ENCODE peak calls at places on chromosomes 6 and 20, in ten cellular contexts. F is ovary; T is left cardiac atrium; E is effector memory CD4-positive, alpha-beta T cell; K is SW 1271; Y is astrocyte of the cerebellum; L is glutamatergic neuron; I is Right ventricle myocardium superior; A is activated naive CD4-positive, alpha-beta T cell; J is endodermal cell. N is an unnamed sample.

GRCh38 chr20:32961956-32962517 is 42.2 kb downstream of the SUN5 start:
- DNase-seq in F (no peak), T (no peak), E (no peak), K (no peak), Y (no peak), L (no peak), I (no peak), A (no peak), J (no peak), N (peak; percentile 49)

GRCh38 chr6:136586295-136586694 is 36.1 kb upstream of the MAP7 start:
- DNase-seq in F (no peak), T (no peak), E (no peak), K (no peak), Y (peak; percentile 53), L (no peak), I (no peak), A (no peak), J (no peak), N (no peak)

GRCh38 chr6:52584203-52584602 is 7.3 kb upstream of the TRAM2 start:
- DNase-seq in F (no peak), T (no peak), E (no peak), K (no peak), Y (no peak), L (no peak), I (no peak), A (no peak), J (peak; percentile 18), N (no peak)

GRCh38 chr6:129635396-129636164 is 74.4 kb downstream of the ARHGAP18 start:
- DNase-seq in F (no peak), T (no peak), E (no peak), K (no peak), Y (peak; percentile 72), L (no peak), I (no peak), A (no peak), J (no peak), N (no peak)

GRCh38 chr6:160356074-160356754 is 8.0 kb downstream of the SLC22A3 start:
- DNase-seq in F (no peak), T (no peak), E (no peak), K (no peak), Y (no peak), L (no peak), I (no peak), A (no peak), J (no peak), N (no peak)

GRCh38 chr6:19024737-19025136 is 637.6 kb downstream of the RNF144B start:
- DNase-seq in F (no peak), T (no peak), E (no peak), K (no peak), Y (peak; percentile 46), L (peak; percentile 26), I (no peak), A (no peak), J (peak; percentile 79), N (no peak)

GRCh38 chr6:163579111-163579879 is 164.8 kb downstream of the QKI start:
- DNase-seq in F (no peak), T (no peak), E (no peak), K (no peak), Y (no peak), L (no peak), I (no peak), A (no peak), J (peak; percentile 71), N (no peak)

GRCh38 chr20:44495802-44496481 is 20.3 kb downstream of the TTPAL start:
- DNase-seq in F (no peak), T (no peak), E (no peak), K (peak; percentile 37), Y (peak; percentile 68), L (no peak), I (no peak), A (no peak), J (no peak), N (no peak)

GRCh38 chr6:99471638-99472037 is 43.6 kb downstream of the USP45 start:
- DNase-seq in F (no peak), T (no peak), E (no peak), K (no peak), Y (no peak), L (peak; percentile 28), I (no peak), A (no peak), J (no peak), N (no peak)

GRCh38 chr6:169702640-169703246 is 817 bp downstream of the C6orf120 start:
- DNase-seq in F (no peak), T (no peak), E (peak; percentile 22), K (peak; percentile 22), Y (no peak), L (peak; percentile 43), I (no peak), A (peak; percentile 42), J (peak; percentile 80), N (no peak)

GRCh38 chr6:4931530-4932505 is 72.0 kb downstream of the RPP40 start:
- DNase-seq in F (no peak), T (no peak), E (no peak), K (no peak), Y (no peak), L (no peak), I (no peak), A (no peak), J (peak; percentile 70), N (peak; percentile 55)

GRCh38 chr20:39190666-39191570 is 228.8 kb downstream of the DHX35 start:
- DNase-seq in F (no peak), T (no peak), E (no peak), K (peak; percentile 90), Y (no peak), L (no peak), I (no peak), A (no peak), J (no peak), N (no peak)

GRCh38 chr20:52724586-52724985 is 247.6 kb upstream of the TSHZ2 start:
- DNase-seq in F (no peak), T (no peak), E (no peak), K (no peak), Y (no peak), L (no peak), I (no peak), A (no peak), J (no peak), N (no peak)

GRCh38 chr6:85464722-85465150 is 14.9 kb downstream of the NT5E start:
- DNase-seq in F (no peak), T (no peak), E (no peak), K (peak; percentile 98), Y (no peak), L (no peak), I (no peak), A (no peak), J (peak; percentile 27), N (no peak)

GRCh38 chr20:62360854-62361798 is 6.0 kb downstream of the LAMA5 start:
- DNase-seq in F (peak; percentile 34), T (peak; percentile 64), E (no peak), K (no peak), Y (no peak), L (peak; percentile 19), I (peak; percentile 62), A (no peak), J (peak; percentile 87), N (peak; percentile 72)

GRCh38 chr20:13397300-13397724 is 176.2 kb downstream of the ISM1 start:
- DNase-seq in F (no peak), T (no peak), E (no peak), K (no peak), Y (no peak), L (no peak), I (no peak), A (no peak), J (no peak), N (no peak)

GRCh38 chr6:140134224-140134623 is 759.8 kb upstream of the CITED2 start:
- DNase-seq in F (no peak), T (no peak), E (no peak), K (no peak), Y (no peak), L (no peak), I (no peak), A (no peak), J (no peak), N (no peak)

GRCh38 chr6:89385156-89385667 is 26.9 kb downstream of the RRAGD start:
- DNase-seq in F (no peak), T (no peak), E (no peak), K (no peak), Y (no peak), L (peak; percentile 40), I (no peak), A (no peak), J (no peak), N (no peak)

GRCh38 chr6:150091466-150091865 is 22.5 kb upstream of the ULBP3 start:
- DNase-seq in F (no peak), T (no peak), E (no peak), K (no peak), Y (no peak), L (no peak), I (no peak), A (no peak), J (no peak), N (peak; percentile 17)

GRCh38 chr20:46268131-46268611 is 40.1 kb downstream of the CDH22 start:
- DNase-seq in F (no peak), T (no peak), E (no peak), K (no peak), Y (no peak), L (peak; percentile 64), I (no peak), A (no peak), J (peak; percentile 85), N (no peak)